ENCODE peak calls at places on chromosomes 16 and 17, in seven cellular contexts. R is NCI-H1092; X is naive thymus-derived CD8-positive, alpha-beta T cell; T is activated T-cell treated with anti-CD3 and anti-CD28 coated beads, Interleukin-2, amount 50 U/mL, for 72 hours; Z is breast epithelium; C is stimulated activated CD8-positive, alpha-beta memory T cell treated with anti-CD3 and anti-CD28 coated beads, Interleukin-4, amount 100 ng/mL, for 1 hour; G is naive thymus-derived CD4-positive, alpha-beta T cell. H is an unnamed sample.

GRCh38 chr17:63966646-63967265 is 6.0 kb downstream of the SCN4A start:
- DNase-seq in Z (no peak), G (peak; percentile 72), R (no peak), C (no peak), T (peak; percentile 63), X (peak; percentile 54), H (no peak)

GRCh38 chr17:66971730-66972441 is 7.4 kb downstream of the CACNG4 start:
- DNase-seq in C (no peak), R (no peak), T (no peak), Z (no peak), G (no peak), X (no peak), H (no peak)

GRCh38 chr17:32142038-32142856 is at the start of gene RHOT1:
- DNase-seq in C (peak; percentile 39), R (peak; percentile 77), X (peak; percentile 80), T (peak; percentile 78), Z (peak; percentile 69), G (peak; percentile 78), H (peak; percentile 85)

GRCh38 chr17:74513987-74514631 is 17.2 kb downstream of the CD300LB start:
- DNase-seq in G (peak; percentile 40), Z (peak; percentile 42), X (peak; percentile 31), R (no peak), T (peak; percentile 60), C (no peak), H (peak; percentile 46)

GRCh38 chr16:30458561-30459394 is 13.1 kb upstream of the SEPHS2 start:
- DNase-seq in T (peak; percentile 96), R (no peak), C (peak; percentile 33), X (peak; percentile 67), G (peak; percentile 65), Z (no peak), H (no peak)

GRCh38 chr17:81865733-81866439 is 5.3 kb downstream of the ARHGDIA start:
- DNase-seq in C (no peak), R (no peak), G (peak; percentile 16), Z (no peak), X (peak; percentile 7), T (no peak), H (peak; percentile 78)

GRCh38 chr16:86914850-86915717 is 336.7 kb downstream of the FOXL1 start:
- DNase-seq in T (no peak), G (no peak), R (no peak), C (no peak), Z (no peak), X (no peak), H (no peak)

GRCh38 chr16:74865922-74866598 is 91.4 kb upstream of the FA2H start:
- DNase-seq in T (no peak), Z (no peak), X (no peak), R (no peak), G (no peak), C (no peak), H (no peak)

GRCh38 chr17:81898029-81898866 is 3.8 kb upstream of the NPB start:
- DNase-seq in X (no peak), Z (no peak), C (no peak), T (no peak), G (no peak), R (no peak), H (no peak)

GRCh38 chr17:28551421-28552186 is 820 bp downstream of the UNC119 start:
- DNase-seq in X (no peak), G (no peak), R (no peak), T (no peak), Z (no peak), C (no peak), H (no peak)

GRCh38 chr16:48526958-48527331 is 83.0 kb downstream of the N4BP1 start:
- DNase-seq in X (no peak), C (no peak), R (no peak), T (no peak), G (no peak), Z (no peak), H (no peak)

GRCh38 chr17:18958611-18959010 is 6.6 kb downstream of the SLC5A10 start:
- DNase-seq in X (no peak), T (no peak), C (no peak), G (no peak), Z (no peak), R (no peak), H (no peak)

GRCh38 chr16:3530371-3530914 is 29.6 kb downstream of the CLUAP1 start:
- DNase-seq in X (no peak), C (no peak), Z (peak; percentile 30), R (no peak), G (no peak), T (no peak), H (no peak)

GRCh38 chr16:68251812-68252211 is 6.6 kb downstream of the PLA2G15 start:
- DNase-seq in T (no peak), Z (no peak), G (no peak), X (no peak), C (no peak), R (no peak), H (no peak)